ENCODE peak calls at places on chromosomes 16 and 17, in six cellular contexts. N is IMR-90, S is Peyer's patch, F is ascending aorta, C is neural progenitor cell, J is body of pancreas. P is an unnamed sample.
A peak's percentile ranks its signal among the peaks of the same experiment; 100 is the strongest.

GRCh38 chr17:61397086-61397842 is 2.4 kb upstream of the TBX2 start:
- DNase-seq in N (peak; percentile 72), S (no peak), F (no peak), C (peak; percentile 82), J (no peak), P (no peak)

GRCh38 chr16:81449899-81450608 is 5.4 kb downstream of the CMIP start:
- DNase-seq in N (no peak), S (no peak), F (no peak), C (no peak), J (no peak), P (no peak)

GRCh38 chr17:52744179-52744578 is 585.7 kb upstream of the CA10 start:
- DNase-seq in N (no peak), S (no peak), F (no peak), C (no peak), J (no peak), P (no peak)

GRCh38 chr17:74810699-74811485 is 34.7 kb upstream of the NAT9 start:
- DNase-seq in N (no peak), S (no peak), F (no peak), C (no peak), J (no peak), P (no peak)

GRCh38 chr17:51650772-51651171 is 390.4 kb downstream of the UTP18 start:
- DNase-seq in N (no peak), S (no peak), F (no peak), C (no peak), J (no peak), P (no peak)

GRCh38 chr16:20300312-20301097 is 26.8 kb downstream of the GP2 start:
- DNase-seq in N (peak; percentile 41), S (peak; percentile 69), F (no peak), C (peak; percentile 79), J (peak; percentile 75), P (no peak)

GRCh38 chr16:88301431-88301830 is 81.3 kb upstream of the ZNF469 start:
- DNase-seq in N (no peak), S (no peak), F (no peak), C (no peak), J (no peak), P (no peak)

GRCh38 chr17:58192612-58193011 is at the start of gene EPX:
- DNase-seq in N (no peak), S (no peak), F (no peak), C (no peak), J (no peak), P (no peak)

GRCh38 chr16:3123986-3124886 is 10.6 kb upstream of the ZNF213 start:
- DNase-seq in N (peak; percentile 87), S (peak; percentile 99), F (peak; percentile 98), C (peak; percentile 100), J (peak; percentile 97), P (peak; percentile 97)

GRCh38 chr16:57730771-57731730 is 4.5 kb upstream of the KATNB1 start:
- DNase-seq in N (no peak), S (no peak), F (no peak), C (no peak), J (no peak), P (no peak)

GRCh38 chr16:28324235-28324886 is 32.0 kb downstream of the SBK1 start:
- DNase-seq in N (no peak), S (peak; percentile 30), F (no peak), C (no peak), J (no peak), P (no peak)

GRCh38 chr16:74501484-74502479 is 80.5 kb upstream of the CLEC18B start:
- DNase-seq in N (no peak), S (no peak), F (no peak), C (no peak), J (no peak), P (no peak)

GRCh38 chr17:48444531-48445247 is 14.7 kb upstream of the SKAP1 start:
- DNase-seq in N (no peak), S (no peak), F (no peak), C (no peak), J (no peak), P (no peak)

GRCh38 chr16:25210758-25211157 is 6.0 kb upstream of the AQP8 start:
- DNase-seq in N (peak; percentile 83), S (no peak), F (no peak), C (no peak), J (no peak), P (no peak)

GRCh38 chr17:58417300-58418092 is at the start of gene RNF43:
- DNase-seq in N (peak; percentile 71), S (peak; percentile 98), F (peak; percentile 92), C (peak; percentile 94), J (peak; percentile 99), P (peak; percentile 93)

GRCh38 chr17:37137906-37138413 is 189.2 kb downstream of the AATF start:
- DNase-seq in N (no peak), S (no peak), F (no peak), C (no peak), J (no peak), P (no peak)

GRCh38 chr17:80319262-80319998 is 58.8 kb downstream of the RNF213 start:
- DNase-seq in N (no peak), S (peak; percentile 34), F (peak; percentile 42), C (no peak), J (no peak), P (no peak)

GRCh38 chr16:54846761-54847160 is 83.9 kb upstream of the IRX5 start:
- DNase-seq in N (no peak), S (no peak), F (no peak), C (no peak), J (peak; percentile 18), P (no peak)

GRCh38 chr16:57555831-57556230 is 13.4 kb downstream of the ADGRG5 start:
- DNase-seq in N (no peak), S (no peak), F (no peak), C (no peak), J (no peak), P (no peak)

GRCh38 chr17:46179375-46179999 is 13.7 kb downstream of the KANSL1 start:
- DNase-seq in N (no peak), S (no peak), F (no peak), C (no peak), J (no peak), P (no peak)
- H3K4me1 ChIP-seq in N (peaks cover 5% of the 10 kb centered on the region), S (peaks cover 75% of the 10 kb centered on the region), F (peaks cover 2% of the 10 kb centered on the region), C (peaks cover 27% of the 10 kb centered on the region), J (peaks cover 71% of the 10 kb centered on the region), P (peaks cover 78% of the 10 kb centered on the region)

GRCh38 chr16:56192644-56192960 is 1.3 kb downstream of the GNAO1 start:
- DNase-seq in N (no peak), S (no peak), F (no peak), C (no peak), J (no peak), P (no peak)

GRCh38 chr16:56192971-56193936 is 2.0 kb downstream of the GNAO1 start:
- DNase-seq in N (no peak), S (no peak), F (no peak), C (peak; percentile 51), J (no peak), P (no peak)

GRCh38 chr16:56195151-56195550 is 3.9 kb downstream of the GNAO1 start:
- DNase-seq in N (no peak), S (no peak), F (no peak), C (no peak), J (no peak), P (no peak)

GRCh38 chr16:56191807-56192643 is 736 bp downstream of the GNAO1 start:
- DNase-seq in N (no peak), S (no peak), F (no peak), C (peak; percentile 48), J (no peak), P (no peak)

DNA sequence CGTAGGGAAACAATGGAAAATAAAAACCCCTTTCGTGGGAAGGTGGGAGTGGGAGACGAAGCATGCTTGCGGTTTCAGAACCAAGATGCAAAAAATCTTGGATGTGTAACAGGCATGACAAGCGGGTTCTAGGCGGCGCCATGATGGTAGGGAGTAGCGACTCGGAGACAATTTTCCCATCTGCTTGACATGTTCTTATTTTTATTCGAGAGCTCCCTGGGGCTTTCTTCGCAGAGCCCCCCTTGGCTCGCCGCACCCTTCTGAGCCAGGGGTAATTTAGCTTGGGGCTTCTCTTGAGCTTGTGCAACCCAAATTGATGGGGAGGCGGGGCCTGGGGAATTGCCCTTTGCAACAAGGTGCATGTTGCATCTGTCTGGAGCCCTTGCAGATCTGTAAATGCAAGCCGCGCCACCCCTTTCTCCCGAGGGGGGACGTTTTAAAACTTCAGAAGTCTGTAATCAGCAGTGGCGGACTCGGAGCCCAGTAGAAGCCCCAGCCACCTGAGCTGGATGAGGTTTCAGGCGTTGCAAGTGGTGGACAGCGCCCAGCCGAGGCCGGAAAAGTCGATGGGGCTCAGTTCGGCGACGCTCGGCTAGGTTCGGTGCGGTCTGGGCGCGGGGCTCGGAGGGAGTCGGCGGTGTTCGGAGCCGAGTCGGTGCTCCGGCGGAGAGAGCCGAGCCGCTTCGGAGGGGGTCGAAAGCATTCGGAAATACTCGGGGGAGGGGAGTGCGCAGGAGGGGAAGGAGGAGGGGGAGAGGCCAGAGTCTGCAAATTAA is 2.9 kb downstream of the GNAO1 start:
- DNase-seq in N (peak; percentile 55), S (peak; percentile 84), F (peak; percentile 82), C (peak; percentile 98), J (peak; percentile 75), P (peak; percentile 48)
- H3K4me1 ChIP-seq in N (no peaks in the 10 kb centered on the region), S (peaks cover 24% of the 10 kb centered on the region), F (no peaks in the 10 kb centered on the region), C (peaks cover 21% of the 10 kb centered on the region), J (peaks cover 27% of the 10 kb centered on the region), P (peaks cover 36% of the 10 kb centered on the region)

DNA sequence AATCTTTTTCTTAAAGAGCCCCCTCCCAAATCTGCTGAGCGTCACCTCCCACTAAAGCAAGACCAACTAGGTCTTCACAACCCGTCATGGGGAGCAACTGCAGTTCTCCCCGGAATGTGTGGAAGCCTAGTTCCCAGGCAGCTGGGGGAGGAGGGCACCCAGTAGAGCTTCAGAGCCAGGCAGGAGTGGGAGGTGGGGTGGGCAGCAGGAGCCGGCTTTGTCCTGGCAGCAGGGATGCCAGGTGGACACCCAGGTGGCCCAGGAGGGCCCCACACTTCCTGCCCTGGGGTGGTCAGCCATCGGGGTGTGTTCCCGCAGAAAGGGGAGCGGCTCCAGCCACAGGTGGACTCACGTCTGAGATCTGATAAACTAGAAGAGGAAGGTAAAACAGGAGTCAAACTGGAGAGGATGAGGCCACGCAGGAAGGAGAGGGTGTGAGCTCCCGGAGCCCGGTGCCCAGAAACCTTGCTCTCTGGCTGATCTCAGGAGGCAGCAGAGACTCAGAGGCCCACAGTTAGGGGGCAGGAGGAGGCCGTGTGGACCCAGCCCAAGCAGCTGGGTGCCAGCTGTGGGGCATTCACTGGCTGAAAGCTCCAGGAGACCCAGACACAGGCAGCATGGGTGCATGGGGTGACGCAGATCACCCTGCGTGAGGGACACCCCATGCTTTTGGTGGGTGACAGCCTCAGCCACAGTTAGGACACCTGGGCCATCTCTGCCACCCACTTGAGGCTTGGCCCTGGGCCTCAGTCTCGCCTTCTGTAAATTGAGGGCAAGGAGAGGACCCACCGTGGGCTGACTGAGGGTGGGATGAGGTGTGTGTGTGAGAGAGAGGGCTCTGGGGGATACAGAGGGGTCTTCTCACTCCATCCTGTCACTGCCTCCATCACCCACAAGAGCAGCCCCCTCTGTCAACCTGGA is 260.8 kb upstream of the TNRC6C start:
- DNase-seq in N (no peak), S (peak; percentile 33), F (peak; percentile 40), C (no peak), J (no peak), P (no peak)
- H3K4me1 ChIP-seq in N (no peaks in the 10 kb centered on the region), S (no peaks in the 10 kb centered on the region), F (no peaks in the 10 kb centered on the region), C (peaks cover 23% of the 10 kb centered on the region), J (no peaks in the 10 kb centered on the region), P (no peaks in the 10 kb centered on the region)

GRCh38 chr17:63700528-63701441 is 860 bp upstream of the LIMD2 start:
- DNase-seq in N (peak; percentile 29), S (peak; percentile 75), F (peak; percentile 88), C (peak; percentile 74), J (peak; percentile 38), P (peak; percentile 52)
- H3K4me1 ChIP-seq in N (no peaks in the 10 kb centered on the region), S (peaks cover 31% of the 10 kb centered on the region), F (peaks cover 6% of the 10 kb centered on the region), C (peaks cover 11% of the 10 kb centered on the region), J (peaks cover 33% of the 10 kb centered on the region), P (peaks cover 60% of the 10 kb centered on the region)

GRCh38 chr16:89450537-89450936 is 39.8 kb downstream of the ANKRD11 start:
- DNase-seq in N (no peak), S (no peak), F (no peak), C (no peak), J (no peak), P (no peak)
- H3K4me1 ChIP-seq in N (peaks cover 34% of the 10 kb centered on the region), S (peaks cover 70% of the 10 kb centered on the region), F (peaks cover 5% of the 10 kb centered on the region), C (peaks cover 16% of the 10 kb centered on the region), J (peaks cover 87% of the 10 kb centered on the region), P (peaks cover 94% of the 10 kb centered on the region)

GRCh38 chr16:49701867-49702494 is 153.9 kb downstream of the ZNF423 start:
- DNase-seq in N (no peak), S (peak; percentile 58), F (peak; percentile 80), C (peak; percentile 90), J (peak; percentile 17), P (no peak)
- H3K4me1 ChIP-seq in N (no peaks in the 10 kb centered on the region), S (no peaks in the 10 kb centered on the region), F (peaks cover 7% of the 10 kb centered on the region), C (peaks cover 75% of the 10 kb centered on the region), J (no peaks in the 10 kb centered on the region), P (no peaks in the 10 kb centered on the region)